ENCODE peak calls at places on chromosomes 2 and 18, in four cellular contexts. E is Panc1, K is K562, R is HCT116. I is an unnamed sample.

GRCh38 chr2:154350911-154351310 is 347.6 kb upstream of the KCNJ3 start:
- DNase-seq in K (no peak), E (no peak), R (no peak), I (no peak)

GRCh38 chr2:30225131-30225762 is 6.1 kb upstream of the LBH start:
- DNase-seq in R (no peak), E (no peak), K (no peak), I (peak)

GRCh38 chr2:133635115-133635514 is 66.9 kb upstream of the NCKAP5 start:
- DNase-seq in K (no peak), E (no peak), R (no peak), I (no peak)

GRCh38 chr2:27296466-27296865 is 11.8 kb downstream of the UCN start:
- DNase-seq in E (no peak), K (no peak), R (no peak), I (no peak)

GRCh38 chr18:28108801-28109200 is 68.1 kb downstream of the CDH2 start:
- DNase-seq in K (no peak), R (no peak), E (no peak), I (no peak)

GRCh38 chr2:171939058-171939753 is 16.9 kb downstream of the HAT1 start:
- DNase-seq in K (no peak), R (no peak), E (no peak), I (no peak)

GRCh38 chr18:80196528-80197320 is 50.6 kb downstream of the PARD6G start:
- DNase-seq in E (no peak), K (no peak), R (no peak), I (no peak)

GRCh38 chr2:187264612-187265011 is 183.4 kb downstream of the CALCRL start:
- DNase-seq in K (no peak), E (no peak), R (no peak), I (no peak)

GRCh38 chr2:200909958-200910357 is 20.8 kb downstream of the NIF3L1 start:
- DNase-seq in R (no peak), K (no peak), E (no peak), I (no peak)

GRCh38 chr2:102486941-102487702 is 14.1 kb downstream of the SLC9A4 start:
- DNase-seq in R (no peak), E (no peak), K (no peak), I (no peak)

GRCh38 chr2:231361701-231362588 is 33.6 kb upstream of the B3GNT7 start:
- DNase-seq in R (no peak), K (peak), E (no peak), I (peak)

GRCh38 chr2:34242741-34243123 is 643.6 kb upstream of the FAM98A start:
- DNase-seq in E (no peak), R (no peak), K (no peak), I (no peak)

GRCh38 chr2:68828887-68829708 is 42.1 kb downstream of the BMP10 start:
- DNase-seq in K (peak), E (no peak), R (peak), I (peak)

GRCh38 chr18:49527631-49528327 is 34.1 kb upstream of the LIPG start:
- DNase-seq in K (no peak), R (no peak), E (no peak), I (no peak)

GRCh38 chr18:78632111-78632541 is 347.5 kb upstream of the SALL3 start:
- DNase-seq in R (no peak), K (no peak), E (peak), I (no peak)

GRCh38 chr18:67771271-67771670 is 254.8 kb upstream of the DSEL start:
- DNase-seq in K (no peak), E (no peak), R (no peak), I (no peak)

GRCh38 chr18:77486985-77487384 is 237.3 kb downstream of the GALR1 start:
- DNase-seq in R (no peak), K (no peak), E (no peak), I (no peak)

GRCh38 chr18:57062841-57063240 is 84.0 kb upstream of the BOD1L2 start:
- DNase-seq in R (no peak), K (no peak), E (no peak), I (no peak)

GRCh38 chr2:1088192-1088860 is 137.7 kb downstream of the SNTG2 start:
- DNase-seq in E (no peak), K (no peak), R (no peak), I (no peak)

GRCh38 chr2:12702661-12703121 is 14.0 kb upstream of the TRIB2 start:
- DNase-seq in E (no peak), K (no peak), R (no peak), I (no peak)

GRCh38 chr18:67549946-67550345 is 33.4 kb upstream of the DSEL start:
- DNase-seq in K (no peak), R (no peak), E (no peak), I (no peak)

GRCh38 chr18:79211844-79212243 is 142.7 kb downstream of the ATP9B start:
- DNase-seq in E (no peak), R (no peak), K (no peak), I (no peak)

GRCh38 chr2:36780231-36780808 is 83.8 kb downstream of the VIT start:
- DNase-seq in R (peak), E (peak), K (peak), I (no peak)

GRCh38 chr2:42314892-42315468 is 46.0 kb downstream of the COX7A2L start:
- DNase-seq in K (no peak), E (peak), R (no peak), I (no peak)

GRCh38 chr2:190404487-190404886 is 3.7 kb upstream of the MFSD6 start:
- DNase-seq in K (peak), E (no peak), R (peak), I (no peak)

GRCh38 chr2:174028935-174029334 is 63.8 kb upstream of the SP3 start:
- DNase-seq in R (no peak), K (no peak), E (no peak), I (no peak)

GRCh38 chr2:232490221-232491138 is 2.8 kb upstream of the ECEL1 start:
- DNase-seq in K (no peak), E (no peak), R (no peak), I (no peak)

GRCh38 chr2:53708988-53709387 is 58.6 kb upstream of the CHAC2 start:
- DNase-seq in K (no peak), E (no peak), R (no peak), I (no peak)

GRCh38 chr2:132719480-132719879 is 49.5 kb upstream of the LYPD1 start:
- DNase-seq in E (no peak), R (no peak), K (no peak), I (no peak)

GRCh38 chr18:79512461-79513380 is 117.0 kb downstream of the NFATC1 start:
- DNase-seq in E (no peak), K (no peak), R (no peak), I (peak)

GRCh38 chr2:42060718-42061619 is 13.1 kb downstream of the PKDCC start:
- DNase-seq in K (no peak), E (no peak), R (no peak), I (no peak)

GRCh38 chr2:131045925-131046579 is 47.2 kb downstream of the FAM168B start:
- DNase-seq in E (no peak), K (no peak), R (no peak), I (no peak)

GRCh38 chr2:198114064-198114463 is 309.7 kb downstream of the PLCL1 start:
- DNase-seq in E (no peak), R (no peak), K (no peak), I (no peak)

GRCh38 chr2:45606801-45607200 is 4.3 kb downstream of the SRBD1 start:
- DNase-seq in R (no peak), E (no peak), K (no peak), I (no peak)

GRCh38 chr2:199955007-199955338 is 318 bp downstream of the TYW5 start:
- DNase-seq in K (no peak), E (no peak), R (no peak), I (no peak)

GRCh38 chr2:24768601-24769000 is 24.6 kb downstream of the PTRHD1 start:
- DNase-seq in R (no peak), E (no peak), K (no peak), I (no peak)

GRCh38 chr2:241272298-241272721 is 43.2 kb downstream of the HDLBP start:
- DNase-seq in R (no peak), E (no peak), K (no peak), I (no peak)

GRCh38 chr2:225584821-225585220 is 185.3 kb downstream of the NYAP2 start:
- DNase-seq in K (no peak), E (no peak), R (peak), I (no peak)

GRCh38 chr2:24828641-24829040 is 35.4 kb downstream of the CENPO start:
- DNase-seq in E (no peak), R (no peak), K (no peak), I (no peak)

GRCh38 chr2:233120459-233120858 is 60.3 kb downstream of the INPP5D start:
- DNase-seq in E (no peak), R (no peak), K (no peak), I (no peak)

GRCh38 chr2:165601866-165602636 is 132.6 kb downstream of the CSRNP3 start:
- DNase-seq in R (no peak), E (no peak), K (no peak), I (no peak)
- TF ChIP-seq POLR2AphosphoS5 in R (no peak), E (no peak), K (no peak), I (no peak)

DNA sequence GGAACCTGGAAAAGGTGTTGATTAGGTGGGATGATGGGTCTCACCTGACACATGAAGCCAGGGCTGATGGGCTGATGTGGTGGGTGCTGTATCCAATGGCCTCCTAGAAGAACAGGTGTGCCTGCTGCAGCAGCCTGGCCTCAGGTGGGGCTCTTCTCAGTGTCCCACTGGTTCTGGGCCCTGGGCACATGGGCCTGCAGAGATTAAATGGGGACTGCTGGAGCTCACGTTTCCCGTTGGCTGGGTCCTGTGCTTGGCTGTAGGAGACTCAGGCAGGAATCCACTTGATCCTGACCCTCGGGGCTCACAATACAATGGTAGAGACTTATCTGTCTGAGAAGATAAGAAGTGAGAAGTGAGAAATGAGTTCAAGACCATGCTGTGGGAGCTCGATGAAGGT is 170.9 kb downstream of the KCNS3 start:
- DNase-seq in R (no peak), E (no peak), K (no peak), I (no peak)
- TF ChIP-seq POLR2AphosphoS5 in R (no peak), E (no peak), K (no peak), I (no peak)

GRCh38 chr2:160920791-160921303 is 239.4 kb upstream of the TANK start:
- DNase-seq in K (no peak), E (no peak), R (no peak), I (no peak)
- TF ChIP-seq POLR2AphosphoS5 in K (no peak), E (no peak), R (no peak), I (no peak)

GRCh38 chr2:217890445-217890844 is 112.3 kb downstream of the TNS1 start:
- DNase-seq in K (peak), R (no peak), E (no peak), I (no peak)
- TF ChIP-seq POLR2AphosphoS5 in K (no peak), R (no peak), E (no peak), I (no peak)

GRCh38 chr2:143425896-143426295 is 296.7 kb downstream of the ARHGAP15 start:
- DNase-seq in K (no peak), R (no peak), E (no peak), I (no peak)
- TF ChIP-seq POLR2AphosphoS5 in K (no peak), R (no peak), E (no peak), I (no peak)

GRCh38 chr2:203501870-203502269 is 33.2 kb downstream of the RAPH1 start:
- DNase-seq in K (no peak), R (no peak), E (no peak), I (no peak)
- TF ChIP-seq POLR2AphosphoS5 in K (no peak), R (no peak), E (no peak), I (no peak)